ENCODE peak calls at places on chromosomes 6 and 20, in five cellular contexts. One of them, this sample, is unnamed.

GRCh38 chr6:89346433-89346832 is 6.1 kb downstream of the UBE2J1 start:
- DNase-seq in astrocyte of the spinal cord: peak; percentile 14
- DNase-seq in HFF-Myc: no peak
- DNase-seq in left ventricle myocardium inferior: no peak
- DNase-seq in fibroblast of the aortic adventitia: no peak
- DNase-seq in this sample: no peak

GRCh38 chr6:332671-333070 is 40.4 kb downstream of the DUSP22 start:
- DNase-seq in left ventricle myocardium inferior: no peak
- DNase-seq in astrocyte of the spinal cord: peak; percentile 71
- DNase-seq in HFF-Myc: no peak
- DNase-seq in fibroblast of the aortic adventitia: peak; percentile 66
- DNase-seq in this sample: peak; percentile 85

GRCh38 chr6:100592929-100593328 is 128.2 kb upstream of the SIM1 start:
- DNase-seq in astrocyte of the spinal cord: no peak
- DNase-seq in left ventricle myocardium inferior: no peak
- DNase-seq in HFF-Myc: no peak
- DNase-seq in fibroblast of the aortic adventitia: no peak
- DNase-seq in this sample: no peak

GRCh38 chr6:44715188-44715587 is 327.7 kb downstream of the CDC5L start:
- DNase-seq in HFF-Myc: peak; percentile 63
- DNase-seq in left ventricle myocardium inferior: no peak
- DNase-seq in astrocyte of the spinal cord: no peak
- DNase-seq in fibroblast of the aortic adventitia: no peak
- DNase-seq in this sample: no peak

GRCh38 chr20:60057123-60057865 is 99.1 kb downstream of the CDH26 start:
- DNase-seq in astrocyte of the spinal cord: peak; percentile 70
- DNase-seq in left ventricle myocardium inferior: peak; percentile 59
- DNase-seq in HFF-Myc: peak; percentile 51
- DNase-seq in fibroblast of the aortic adventitia: peak; percentile 63
- DNase-seq in this sample: peak; percentile 60

GRCh38 chr6:112827793-112828192 is 480.7 kb downstream of the RFPL4B start:
- DNase-seq in left ventricle myocardium inferior: peak; percentile 30
- DNase-seq in fibroblast of the aortic adventitia: peak; percentile 25
- DNase-seq in HFF-Myc: no peak
- DNase-seq in astrocyte of the spinal cord: no peak
- DNase-seq in this sample: peak; percentile 13

GRCh38 chr6:13872681-13873080 is 52.1 kb upstream of the RNF182 start:
- DNase-seq in fibroblast of the aortic adventitia: no peak
- DNase-seq in HFF-Myc: no peak
- DNase-seq in left ventricle myocardium inferior: no peak
- DNase-seq in astrocyte of the spinal cord: no peak
- DNase-seq in this sample: no peak

GRCh38 chr6:43304361-43304760 is 4.3 kb downstream of the CRIP3 start:
- DNase-seq in astrocyte of the spinal cord: no peak
- DNase-seq in fibroblast of the aortic adventitia: no peak
- DNase-seq in left ventricle myocardium inferior: no peak
- DNase-seq in HFF-Myc: no peak
- DNase-seq in this sample: no peak

GRCh38 chr6:15754035-15754705 is 91.3 kb upstream of the DTNBP1 start:
- DNase-seq in astrocyte of the spinal cord: peak; percentile 40
- DNase-seq in fibroblast of the aortic adventitia: no peak
- DNase-seq in HFF-Myc: peak; percentile 79
- DNase-seq in left ventricle myocardium inferior: no peak
- DNase-seq in this sample: peak; percentile 6

GRCh38 chr6:48101277-48101676 is 9.7 kb downstream of the PTCHD4 start:
- DNase-seq in fibroblast of the aortic adventitia: no peak
- DNase-seq in left ventricle myocardium inferior: no peak
- DNase-seq in astrocyte of the spinal cord: peak; percentile 22
- DNase-seq in HFF-Myc: no peak
- DNase-seq in this sample: no peak

GRCh38 chr6:154446984-154447383 is 63.5 kb downstream of the CNKSR3 start:
- DNase-seq in HFF-Myc: no peak
- DNase-seq in fibroblast of the aortic adventitia: no peak
- DNase-seq in astrocyte of the spinal cord: no peak
- DNase-seq in left ventricle myocardium inferior: no peak
- DNase-seq in this sample: no peak

GRCh38 chr6:155880905-155881304 is 425.3 kb upstream of the NOX3 start:
- DNase-seq in fibroblast of the aortic adventitia: peak; percentile 36
- DNase-seq in left ventricle myocardium inferior: no peak
- DNase-seq in HFF-Myc: no peak
- DNase-seq in astrocyte of the spinal cord: no peak
- DNase-seq in this sample: peak; percentile 20

GRCh38 chr20:9492067-9492466 is 22.3 kb upstream of the LAMP5 start:
- DNase-seq in fibroblast of the aortic adventitia: no peak
- DNase-seq in HFF-Myc: no peak
- DNase-seq in left ventricle myocardium inferior: no peak
- DNase-seq in astrocyte of the spinal cord: no peak
- DNase-seq in this sample: no peak

GRCh38 chr20:16708590-16708989 is 21.2 kb upstream of the SNRPB2 start:
- DNase-seq in HFF-Myc: no peak
- DNase-seq in astrocyte of the spinal cord: no peak
- DNase-seq in fibroblast of the aortic adventitia: no peak
- DNase-seq in left ventricle myocardium inferior: no peak
- DNase-seq in this sample: no peak

GRCh38 chr6:7391244-7391643 is 1.6 kb downstream of the RIOK1 start:
- DNase-seq in left ventricle myocardium inferior: no peak
- DNase-seq in fibroblast of the aortic adventitia: no peak
- DNase-seq in HFF-Myc: no peak
- DNase-seq in astrocyte of the spinal cord: no peak
- DNase-seq in this sample: no peak

GRCh38 chr6:7392402-7392801 is 2.8 kb downstream of the RIOK1 start:
- DNase-seq in astrocyte of the spinal cord: no peak
- DNase-seq in fibroblast of the aortic adventitia: no peak
- DNase-seq in HFF-Myc: no peak
- DNase-seq in left ventricle myocardium inferior: no peak
- DNase-seq in this sample: no peak

GRCh38 chr6:7389162-7389450 is 436 bp downstream of the CAGE1 start:
- DNase-seq in left ventricle myocardium inferior: no peak
- DNase-seq in HFF-Myc: no peak
- DNase-seq in fibroblast of the aortic adventitia: peak; percentile 59
- DNase-seq in astrocyte of the spinal cord: no peak
- DNase-seq in this sample: peak; percentile 67

GRCh38 chr6:7389451-7390217 is at the start of the genes CAGE1 and RIOK1:
- DNase-seq in fibroblast of the aortic adventitia: peak; percentile 90
- DNase-seq in left ventricle myocardium inferior: peak; percentile 97
- DNase-seq in astrocyte of the spinal cord: peak; percentile 95
- DNase-seq in HFF-Myc: peak; percentile 84
- DNase-seq in this sample: peak; percentile 95

DNA sequence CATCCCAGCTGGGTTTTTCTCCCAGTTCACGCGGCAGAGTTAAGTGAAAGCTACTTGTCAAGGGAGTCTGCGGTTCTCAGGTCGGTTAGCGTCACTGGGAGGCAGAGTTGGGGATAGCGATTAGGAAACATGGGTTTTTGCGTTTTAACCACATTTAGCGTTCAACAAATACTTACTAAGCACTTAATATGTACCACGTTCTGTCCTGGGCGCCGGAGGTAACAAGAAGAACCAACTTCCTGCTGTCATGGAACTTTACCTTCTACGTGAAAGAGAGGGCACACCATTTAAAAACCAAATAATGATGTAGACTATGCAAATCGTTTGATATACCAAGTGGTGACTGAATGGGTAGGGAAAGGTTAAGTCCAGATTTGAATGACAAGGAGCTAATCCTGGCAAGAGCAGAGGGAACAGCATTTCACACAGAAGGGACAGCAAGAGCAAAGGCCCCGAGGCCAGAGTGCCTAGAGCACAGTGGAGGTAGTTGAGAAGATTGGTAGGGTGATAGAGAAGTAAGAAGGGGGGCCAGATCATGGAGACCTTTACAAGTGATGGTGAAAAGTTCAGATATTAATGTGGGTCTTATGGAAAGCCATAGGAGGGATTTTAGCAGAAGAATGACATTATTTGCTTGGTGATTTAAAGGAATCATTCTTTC is 740 bp downstream of the RIOK1 start:
- DNase-seq in astrocyte of the spinal cord: no peak
- DNase-seq in left ventricle myocardium inferior: no peak
- DNase-seq in HFF-Myc: no peak
- DNase-seq in fibroblast of the aortic adventitia: no peak
- DNase-seq in this sample: no peak
- TF ChIP-seq CTCF in astrocyte of the spinal cord: peak; percentile 2
- TF ChIP-seq CTCF in left ventricle myocardium inferior: peak; percentile 3
- TF ChIP-seq CTCF in HFF-Myc: no peak
- TF ChIP-seq CTCF in fibroblast of the aortic adventitia: peak; percentile 1
- TF ChIP-seq CTCF in this sample: no peak

GRCh38 chr20:5608448-5609161 is 141.6 kb upstream of the SHLD1 start:
- DNase-seq in fibroblast of the aortic adventitia: peak; percentile 61
- DNase-seq in astrocyte of the spinal cord: peak; percentile 40
- DNase-seq in HFF-Myc: no peak
- DNase-seq in left ventricle myocardium inferior: no peak
- DNase-seq in this sample: peak; percentile 59
- H3K4me3 ChIP-seq in fibroblast of the aortic adventitia: peak overlapping the region; percentile 91
- H3K4me3 ChIP-seq in astrocyte of the spinal cord: peak overlapping the region; percentile 21
- H3K4me3 ChIP-seq in HFF-Myc: peak overlapping the region; percentile 74
- H3K4me3 ChIP-seq in left ventricle myocardium inferior: peak overlapping the region; percentile 83
- H3K4me3 ChIP-seq in this sample: peak overlapping the region; percentile 96

GRCh38 chr20:48600470-48600945 is 227.3 kb downstream of the PREX1 start:
- DNase-seq in fibroblast of the aortic adventitia: no peak
- DNase-seq in HFF-Myc: no peak
- DNase-seq in left ventricle myocardium inferior: no peak
- DNase-seq in astrocyte of the spinal cord: no peak
- DNase-seq in this sample: no peak
- TF ChIP-seq CTCF in fibroblast of the aortic adventitia: no peak
- TF ChIP-seq CTCF in HFF-Myc: no peak
- TF ChIP-seq CTCF in left ventricle myocardium inferior: no peak
- TF ChIP-seq CTCF in astrocyte of the spinal cord: no peak
- TF ChIP-seq CTCF in this sample: no peak

GRCh38 chr6:81766482-81767069 is 14.1 kb upstream of the TENT5A start:
- DNase-seq in HFF-Myc: peak; percentile 88
- DNase-seq in astrocyte of the spinal cord: peak; percentile 97
- DNase-seq in fibroblast of the aortic adventitia: peak; percentile 98
- DNase-seq in left ventricle myocardium inferior: no peak
- DNase-seq in this sample: peak; percentile 97
- H3K4me3 ChIP-seq in HFF-Myc: no peak overlapping the region
- H3K4me3 ChIP-seq in astrocyte of the spinal cord: no peak overlapping the region
- H3K4me3 ChIP-seq in fibroblast of the aortic adventitia: no peak overlapping the region
- H3K4me3 ChIP-seq in left ventricle myocardium inferior: no peak overlapping the region
- H3K4me3 ChIP-seq in this sample: no peak overlapping the region

GRCh38 chr6:115740907-115741306 is 319.8 kb downstream of the FRK start:
- DNase-seq in astrocyte of the spinal cord: no peak
- DNase-seq in fibroblast of the aortic adventitia: no peak
- DNase-seq in HFF-Myc: no peak
- DNase-seq in left ventricle myocardium inferior: no peak
- DNase-seq in this sample: no peak
- TF ChIP-seq CTCF in astrocyte of the spinal cord: no peak
- TF ChIP-seq CTCF in fibroblast of the aortic adventitia: no peak
- TF ChIP-seq CTCF in HFF-Myc: no peak
- TF ChIP-seq CTCF in left ventricle myocardium inferior: no peak
- TF ChIP-seq CTCF in this sample: no peak

GRCh38 chr20:53753880-53754459 is 160.3 kb upstream of the ZNF217 start:
- DNase-seq in astrocyte of the spinal cord: no peak
- DNase-seq in fibroblast of the aortic adventitia: no peak
- DNase-seq in left ventricle myocardium inferior: no peak
- DNase-seq in HFF-Myc: no peak
- DNase-seq in this sample: no peak
- H3K4me3 ChIP-seq in astrocyte of the spinal cord: no peak overlapping the region
- H3K4me3 ChIP-seq in fibroblast of the aortic adventitia: no peak overlapping the region
- H3K4me3 ChIP-seq in left ventricle myocardium inferior: no peak overlapping the region
- H3K4me3 ChIP-seq in HFF-Myc: no peak overlapping the region
- H3K4me3 ChIP-seq in this sample: no peak overlapping the region

DNA sequence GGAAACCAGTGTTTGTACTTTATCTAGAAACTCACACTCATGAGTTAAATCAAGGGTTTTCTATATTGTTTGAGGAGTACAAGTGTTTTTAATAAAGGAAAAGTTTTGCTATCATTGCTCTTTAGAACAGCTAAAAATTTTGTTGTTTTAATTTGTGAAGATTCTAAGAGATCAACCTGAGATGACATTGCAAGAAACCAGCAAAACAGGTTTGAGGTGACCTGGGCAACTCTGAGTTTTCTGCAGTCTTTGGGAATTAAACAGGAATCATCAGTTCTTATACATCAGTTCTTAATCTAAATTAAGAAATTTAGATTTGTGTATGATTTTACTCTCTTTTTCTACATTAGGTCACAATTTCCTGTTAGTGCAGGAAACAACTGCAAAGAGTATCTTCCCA is 114.5 kb downstream of the JAG1 start:
- DNase-seq in left ventricle myocardium inferior: no peak
- DNase-seq in astrocyte of the spinal cord: no peak
- DNase-seq in HFF-Myc: no peak
- DNase-seq in fibroblast of the aortic adventitia: no peak
- DNase-seq in this sample: no peak
- TF ChIP-seq CTCF in left ventricle myocardium inferior: no peak
- TF ChIP-seq CTCF in astrocyte of the spinal cord: no peak
- TF ChIP-seq CTCF in HFF-Myc: no peak
- TF ChIP-seq CTCF in fibroblast of the aortic adventitia: no peak
- TF ChIP-seq CTCF in this sample: no peak

DNA sequence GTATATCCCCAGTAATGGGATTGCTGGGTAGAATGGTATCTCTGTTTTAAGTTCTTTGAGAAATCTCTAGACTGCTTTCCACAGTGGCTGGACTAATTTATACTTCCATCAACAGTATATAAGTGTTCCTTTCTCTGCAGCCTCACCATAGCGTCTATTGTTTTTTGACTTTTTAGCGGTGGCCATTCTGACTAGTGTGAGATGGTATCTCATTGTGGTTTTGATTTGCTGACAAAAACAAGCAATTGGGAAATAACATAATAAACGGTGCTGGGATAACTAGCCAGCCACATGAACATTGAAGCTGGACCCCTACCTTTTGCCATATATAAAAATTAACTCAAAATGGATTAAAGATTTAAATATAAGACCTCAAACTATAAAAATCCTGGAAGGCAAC is 14.2 kb downstream of the OR2A4 start:
- DNase-seq in left ventricle myocardium inferior: no peak
- DNase-seq in HFF-Myc: no peak
- DNase-seq in fibroblast of the aortic adventitia: no peak
- DNase-seq in astrocyte of the spinal cord: no peak
- DNase-seq in this sample: no peak
- H3K4me3 ChIP-seq in left ventricle myocardium inferior: no peak overlapping the region
- H3K4me3 ChIP-seq in HFF-Myc: no peak overlapping the region
- H3K4me3 ChIP-seq in fibroblast of the aortic adventitia: no peak overlapping the region
- H3K4me3 ChIP-seq in astrocyte of the spinal cord: no peak overlapping the region
- H3K4me3 ChIP-seq in this sample: no peak overlapping the region

GRCh38 chr6:113856571-113857564 is at the start of gene MARCKS:
- DNase-seq in fibroblast of the aortic adventitia: peak; percentile 90
- DNase-seq in astrocyte of the spinal cord: peak; percentile 95
- DNase-seq in left ventricle myocardium inferior: peak; percentile 83
- DNase-seq in HFF-Myc: no peak
- DNase-seq in this sample: peak; percentile 93
- TF ChIP-seq CTCF in fibroblast of the aortic adventitia: no peak
- TF ChIP-seq CTCF in astrocyte of the spinal cord: no peak
- TF ChIP-seq CTCF in left ventricle myocardium inferior: no peak
- TF ChIP-seq CTCF in HFF-Myc: no peak
- TF ChIP-seq CTCF in this sample: no peak

This sample was measured in fibroblast of pulmonary artery.